ENCODE peak calls at places on chromosome 2, in five cellular contexts. One of them, this sample, is unnamed.

GRCh38 chr2:85275984-85276540 is 51.7 kb downstream of the TGOLN2 start:
- DNase-seq in cardiac septum: no peak
- DNase-seq in GM04504: no peak
- DNase-seq in cerebellar cortex: no peak
- DNase-seq in GF-D8: no peak
- DNase-seq in this sample: no peak

GRCh38 chr2:143918465-143918989 is 601.4 kb downstream of the ZEB2 start:
- DNase-seq in cardiac septum: no peak
- DNase-seq in GM04504: no peak
- DNase-seq in cerebellar cortex: no peak
- DNase-seq in GF-D8: no peak
- DNase-seq in this sample: no peak

GRCh38 chr2:219688560-219689445 is 61.4 kb downstream of the SLC4A3 start:
- DNase-seq in cardiac septum: no peak
- DNase-seq in GM04504: peak; percentile 84
- DNase-seq in cerebellar cortex: no peak
- DNase-seq in GF-D8: no peak
- DNase-seq in this sample: peak; percentile 63

GRCh38 chr2:224038049-224038829 is 847 bp downstream of the SERPINE2 start:
- DNase-seq in cardiac septum: no peak
- DNase-seq in GM04504: no peak
- DNase-seq in cerebellar cortex: peak; percentile 11
- DNase-seq in GF-D8: no peak
- DNase-seq in this sample: no peak

GRCh38 chr2:29269095-29270090 is 154.2 kb downstream of the CLIP4 start:
- DNase-seq in cardiac septum: peak; percentile 27
- DNase-seq in GM04504: no peak
- DNase-seq in cerebellar cortex: no peak
- DNase-seq in GF-D8: no peak
- DNase-seq in this sample: no peak

GRCh38 chr2:216101109-216101508 is 8.0 kb upstream of the XRCC5 start:
- DNase-seq in cardiac septum: no peak
- DNase-seq in GM04504: no peak
- DNase-seq in cerebellar cortex: no peak
- DNase-seq in GF-D8: no peak
- DNase-seq in this sample: no peak

GRCh38 chr2:220779918-220780317 is 792.2 kb downstream of the EPHA4 start:
- DNase-seq in cardiac septum: no peak
- DNase-seq in GM04504: peak; percentile 36
- DNase-seq in cerebellar cortex: no peak
- DNase-seq in GF-D8: no peak
- DNase-seq in this sample: peak; percentile 38

GRCh38 chr2:21757805-21758204 is 634.0 kb downstream of the TDRD15 start:
- DNase-seq in cardiac septum: no peak
- DNase-seq in GM04504: no peak
- DNase-seq in cerebellar cortex: no peak
- DNase-seq in GF-D8: no peak
- DNase-seq in this sample: no peak

This sample was measured in stromal cell of bone marrow.